ENCODE peak calls at places on chromosomes 12 and 14, in five cellular contexts. W, Z, E, O and Y are unnamed samples.

GRCh38 chr12:102888511-102888910 is 28.5 kb downstream of the PAH start:
- DNase-seq in W (no peak), Z (no peak), E (peak), O (no peak), Y (no peak)

GRCh38 chr14:69682607-69683263 is 71.3 kb downstream of the SUSD6 start:
- DNase-seq in W (no peak), Z (no peak), E (no peak), O (peak), Y (peak)

GRCh38 chr12:5260591-5261086 is 171.3 kb upstream of the NTF3 start:
- DNase-seq in W (no peak), Z (no peak), E (no peak), O (no peak), Y (no peak)

GRCh38 chr12:105477873-105478272 is 147.4 kb downstream of the C12orf75 start:
- DNase-seq in W (no peak), Z (no peak), E (no peak), O (no peak), Y (no peak)

GRCh38 chr12:39935275-39935674 is 170.6 kb downstream of the SLC2A13 start:
- DNase-seq in W (no peak), Z (peak), E (no peak), O (peak), Y (no peak)

GRCh38 chr14:81459421-81459820 is 59.3 kb upstream of the STON2 start:
- DNase-seq in W (no peak), Z (no peak), E (no peak), O (no peak), Y (no peak)

GRCh38 chr14:64421166-64421565 is 33.0 kb downstream of the MTHFD1 start:
- DNase-seq in W (no peak), Z (peak), E (no peak), O (peak), Y (no peak)

GRCh38 chr12:76882367-76882766 is 3.5 kb upstream of the CSRP2 start:
- DNase-seq in W (no peak), Z (no peak), E (no peak), O (no peak), Y (no peak)

GRCh38 chr12:113418213-113418879 is 3.8 kb upstream of the SDSL start:
- DNase-seq in W (no peak), Z (peak), E (no peak), O (peak), Y (no peak)